ENCODE peak calls at places on chromosomes 16 and 17, in four cellular contexts. T is IMR-90, D is GM12878, M is H1. V is an unnamed sample.

GRCh38 chr16:3754772-3755171 is 37.4 kb upstream of the TRAP1 start:
- DNase-seq in T (peak), D (no peak), M (no peak), V (no peak)

GRCh38 chr17:9414471-9414870 is 161.1 kb downstream of the STX8 start:
- DNase-seq in T (no peak), D (peak), M (no peak), V (no peak)

GRCh38 chr17:28227278-28228108 is 91.5 kb upstream of the TMEM97 start:
- DNase-seq in T (no peak), D (no peak), M (peak), V (no peak)

GRCh38 chr16:10927497-10928112 is 14.7 kb downstream of the DEXI start:
- DNase-seq in T (no peak), D (no peak), M (no peak), V (no peak)

GRCh38 chr16:11636172-11636721 is 32.0 kb upstream of the SNN start:
- DNase-seq in T (no peak), D (no peak), M (peak), V (no peak)

GRCh38 chr17:19876524-19877161 is 8.9 kb upstream of the ULK2 start:
- DNase-seq in T (no peak), D (no peak), M (no peak), V (no peak)

GRCh38 chr17:4249452-4250029 is 14.2 kb downstream of the ANKFY1 start:
- DNase-seq in T (peak), D (no peak), M (no peak), V (peak)

GRCh38 chr17:61403846-61404701 is 4.4 kb downstream of the TBX2 start:
- DNase-seq in T (peak), D (no peak), M (peak), V (no peak)

GRCh38 chr16:89050119-89050867 is 43.4 kb upstream of the ACSF3 start:
- DNase-seq in T (no peak), D (no peak), M (no peak), V (no peak)

GRCh38 chr17:60525624-60526514 is at the start of gene APPBP2:
- DNase-seq in T (peak), D (peak), M (peak), V (peak)

GRCh38 chr16:51061355-51061754 is 89.7 kb downstream of the SALL1 start:
- DNase-seq in T (no peak), D (no peak), M (no peak), V (no peak)

GRCh38 chr17:19290047-19290705 is 53.0 kb downstream of the EPN2 start:
- DNase-seq in T (no peak), D (no peak), M (no peak), V (no peak)

GRCh38 chr17:50603340-50603739 is 31.3 kb upstream of the ABCC3 start:
- DNase-seq in T (no peak), D (no peak), M (no peak), V (peak)

GRCh38 chr16:10067406-10067805 is 114.8 kb downstream of the GRIN2A start:
- DNase-seq in T (no peak), D (no peak), M (no peak), V (no peak)

GRCh38 chr16:83785455-83785854 is 22.3 kb upstream of the HSBP1 start:
- DNase-seq in T (peak), D (no peak), M (no peak), V (peak)

GRCh38 chr17:48513097-48513496 is 17.7 kb downstream of the HOXB1 start:
- DNase-seq in T (no peak), D (no peak), M (no peak), V (no peak)

GRCh38 chr16:66717112-66717675 is 20.7 kb upstream of the CMTM4 start:
- DNase-seq in T (peak), D (no peak), M (no peak), V (peak)

GRCh38 chr17:73257516-73257915 is 4.2 kb downstream of the CPSF4L start:
- DNase-seq in T (no peak), D (no peak), M (no peak), V (no peak)

GRCh38 chr17:8991514-8992285 is 26.2 kb upstream of the PIK3R5 start:
- DNase-seq in T (peak), D (no peak), M (peak), V (peak)

GRCh38 chr16:28925386-28926228 is 569 bp upstream of the RABEP2 start:
- DNase-seq in T (peak), D (no peak), M (no peak), V (peak)
- TF ChIP-seq CHD1 in T (no peak), D (no peak), M (no peak), V (peak)

GRCh38 chr16:28863929-28864886 is 565 bp downstream of the SH2B1 start:
- DNase-seq in T (peak), D (no peak), M (no peak), V (peak)
- TF ChIP-seq CHD1 in T (no peak), D (no peak), M (no peak), V (peak)

DNA sequence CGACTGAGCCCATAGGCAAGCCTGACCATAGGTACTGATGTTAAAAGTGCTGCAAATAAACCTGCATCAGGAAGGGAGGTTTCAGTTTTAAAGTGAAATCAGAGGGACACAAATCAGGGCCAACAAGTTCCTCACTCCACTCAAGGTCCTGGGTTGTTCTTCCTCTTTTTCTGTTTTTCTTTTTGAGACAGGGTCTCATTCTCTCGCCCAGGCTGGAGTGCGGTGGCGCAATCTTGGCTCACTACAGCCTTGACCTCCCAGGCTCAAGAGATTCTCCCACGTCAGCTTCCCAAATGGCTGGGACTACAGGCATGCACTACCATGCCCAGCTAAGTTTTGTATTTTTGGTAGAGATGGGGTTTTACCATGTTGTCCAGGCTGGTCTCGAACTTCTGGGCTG is 20.4 kb downstream of the WDR45B start:
- DNase-seq in T (no peak), D (no peak), M (no peak), V (no peak)
- TF ChIP-seq CHD1 in T (no peak), D (no peak), M (no peak), V (no peak)

GRCh38 chr17:64406321-64407200 is 15.9 kb upstream of the PECAM1 start:
- DNase-seq in T (no peak), D (no peak), M (no peak), V (peak)

GRCh38 chr17:64412944-64413381 is 22.3 kb upstream of the PECAM1 start:
- DNase-seq in T (no peak), D (no peak), M (no peak), V (no peak)

GRCh38 chr17:64413505-64413904 is 22.8 kb upstream of the PECAM1 start:
- DNase-seq in T (no peak), D (peak), M (no peak), V (no peak)

GRCh38 chr17:64410750-64411490 is 20.3 kb upstream of the PECAM1 start:
- DNase-seq in T (no peak), D (no peak), M (no peak), V (no peak)

GRCh38 chr17:64411999-64412771 is 21.5 kb upstream of the PECAM1 start:
- DNase-seq in T (no peak), D (no peak), M (peak), V (peak)
- TF ChIP-seq CHD1 in T (no peak), D (no peak), M (no peak), V (no peak)

V was measured in K562.